ENCODE peak calls at places on chromosomes 12 and 14, in six cellular contexts. Y is left ventricle myocardium inferior; A is smooth muscle cell of the brain vasculature; C is CD8-positive, alpha-beta memory T cell; X is brain microvascular endothelial cell; Z is stimulated activated CD4-positive, alpha-beta T cell treated with anti-CD3 and anti-CD28 coated beads, Interleukin-2, amount 100 ng/mL, for 24 hours. H is an unnamed sample.

GRCh38 chr12:93570552-93571359 is 1.7 kb upstream of the SOCS2 start:
- DNase-seq in Y (peak; percentile 95), Z (peak; percentile 90), C (peak; percentile 81), A (no peak), X (peak; percentile 91), H (peak; percentile 99)

GRCh38 chr12:114616081-114616480 is 67.9 kb downstream of the TBX3 start:
- DNase-seq in Z (no peak), C (no peak), X (no peak), Y (no peak), A (no peak), H (no peak)

GRCh38 chr12:106586803-106587684 is 4.2 kb downstream of the RFX4 start:
- DNase-seq in C (no peak), Y (no peak), Z (no peak), X (no peak), A (no peak), H (no peak)

GRCh38 chr14:54125109-54125508 is 168.5 kb upstream of the BMP4 start:
- DNase-seq in Y (no peak), C (no peak), Z (no peak), X (no peak), A (no peak), H (no peak)

GRCh38 chr12:15728118-15728598 is 61.0 kb downstream of the EPS8 start:
- DNase-seq in Y (no peak), Z (no peak), C (no peak), A (peak; percentile 70), X (peak; percentile 87), H (no peak)

GRCh38 chr12:114608509-114608908 is 75.5 kb downstream of the TBX3 start:
- DNase-seq in Z (no peak), A (no peak), X (no peak), Y (no peak), C (no peak), H (no peak)

GRCh38 chr14:74488788-74489397 is 4.2 kb downstream of the NPC2 start:
- DNase-seq in Z (no peak), C (no peak), A (no peak), X (no peak), Y (no peak), H (no peak)

GRCh38 chr12:96104566-96104965 is 69.2 kb upstream of the LTA4H start:
- DNase-seq in C (no peak), Z (no peak), A (no peak), X (no peak), Y (no peak), H (no peak)

GRCh38 chr12:120760349-120761245 is 35.0 kb downstream of the ACADS start:
- DNase-seq in A (no peak), Z (no peak), X (no peak), C (peak; percentile 19), Y (no peak), H (no peak)